ENCODE peak calls at places on chromosomes 13 and 19, in ten cellular contexts. B is stimulated activated CD4-positive, alpha-beta T cell treated with anti-CD3 and anti-CD28 coated beads, Interleukin-1b, Interleukin-23, amount 100 ng/mL, for 1 hour; Z is EL; P is Karpas-422; D is nephron progenitor cell; W is Calu3; Q is activated naive CD4-positive, alpha-beta T cell; U is progenitor cell of endocrine pancreas; K is NCI-H2029; A is iris pigment epithelial cell. G is an unnamed sample.

GRCh38 chr13:33882804-33883203 is 64.9 kb downstream of the RFC3 start:
- DNase-seq in K (no peak), A (no peak), W (no peak), U (no peak), Q (no peak), B (no peak), Z (no peak), D (no peak), P (no peak), G (no peak)

GRCh38 chr19:18613589-18614234 is 1.0 kb downstream of the TMEM59L start:
- DNase-seq in Z (no peak), Q (no peak), D (peak; percentile 34), U (no peak), K (no peak), B (no peak), A (no peak), W (no peak), P (no peak), G (no peak)

GRCh38 chr19:33894787-33895186 is 98.1 kb downstream of the KCTD15 start:
- DNase-seq in P (no peak), A (no peak), B (no peak), W (no peak), U (no peak), Z (no peak), D (no peak), Q (no peak), K (no peak), G (no peak)

GRCh38 chr19:18109731-18110671 is 12.4 kb downstream of the MAST3 start:
- DNase-seq in A (peak; percentile 13), Z (peak; percentile 34), D (peak; percentile 73), Q (no peak), P (peak; percentile 78), U (no peak), B (no peak), W (peak; percentile 40), K (no peak), G (no peak)

GRCh38 chr19:49064768-49065611 is at the start of gene NTF4:
- DNase-seq in Q (no peak), P (no peak), K (no peak), D (peak; percentile 87), B (no peak), A (no peak), Z (peak; percentile 28), U (peak; percentile 61), W (peak; percentile 66), G (no peak)

GRCh38 chr19:12580180-12580694 is 29.0 kb upstream of the ZNF564 start:
- DNase-seq in U (no peak), B (no peak), W (no peak), D (no peak), Q (no peak), P (no peak), K (no peak), Z (peak; percentile 83), A (peak; percentile 88), G (no peak)

GRCh38 chr19:6800991-6801396 is 28.5 kb downstream of the VAV1 start:
- DNase-seq in K (peak; percentile 61), B (no peak), Z (peak; percentile 58), Q (no peak), D (no peak), W (peak; percentile 79), A (peak; percentile 91), U (no peak), P (no peak), G (no peak)

GRCh38 chr19:7874080-7874856 is at the start of gene PRR36:
- DNase-seq in A (no peak), U (peak; percentile 83), Z (peak; percentile 18), D (peak; percentile 77), B (no peak), Q (no peak), W (peak; percentile 76), K (peak; percentile 81), P (no peak), G (no peak)

GRCh38 chr19:29777916-29778315 is 33.9 kb upstream of the CCNE1 start:
- DNase-seq in D (no peak), U (no peak), W (no peak), A (no peak), B (no peak), Q (no peak), Z (no peak), P (no peak), K (no peak), G (no peak)